ENCODE peak calls at places on chromosomes 16 and 17, in nine cellular contexts. P is AG04450; Y is effector memory CD4-positive, alpha-beta T cell; K is CD8-positive, alpha-beta T cell; G is lower leg skin; C is endodermal cell; A is skeletal muscle cell; U is astrocyte of the cerebellum; S is heart left ventricle. H is an unnamed sample.

GRCh38 chr17:77880702-77881450 is 77.6 kb upstream of the TNRC6C start:
- DNase-seq in K (no peak), C (no peak), A (no peak), G (no peak), P (no peak), Y (no peak), S (no peak), U (no peak), H (no peak)

GRCh38 chr17:77619851-77620250 is 338.7 kb upstream of the TNRC6C start:
- DNase-seq in K (no peak), Y (no peak), A (peak), G (no peak), P (peak), U (peak), S (no peak), C (peak), H (no peak)

GRCh38 chr17:33712120-33712519 is 419.0 kb upstream of the ASIC2 start:
- DNase-seq in U (no peak), Y (no peak), S (no peak), C (peak), G (no peak), P (no peak), A (no peak), K (no peak), H (no peak)

GRCh38 chr16:30761427-30761927 is 385 bp downstream of the CFAP119 start:
- DNase-seq in A (no peak), U (no peak), C (peak), S (no peak), G (no peak), K (peak), P (no peak), Y (peak), H (peak)

GRCh38 chr16:66043326-66043725 is 323.2 kb upstream of the CDH5 start:
- DNase-seq in A (no peak), P (no peak), U (no peak), G (no peak), C (no peak), K (no peak), S (no peak), Y (no peak), H (no peak)

GRCh38 chr16:2365895-2366294 is 25.4 kb upstream of the ABCA3 start:
- DNase-seq in U (peak), S (no peak), Y (no peak), P (peak), K (no peak), A (peak), G (no peak), C (no peak), H (no peak)

GRCh38 chr16:239948-240277 is 5.3 kb downstream of the FAM234A start:
- DNase-seq in P (no peak), K (no peak), S (no peak), G (no peak), A (no peak), U (no peak), C (no peak), Y (no peak), H (no peak)

GRCh38 chr17:80204626-80205468 is 15.3 kb downstream of the SGSH start:
- DNase-seq in A (no peak), K (no peak), G (no peak), P (no peak), Y (no peak), U (no peak), C (no peak), S (no peak), H (no peak)

GRCh38 chr17:61508912-61509311 is 56.7 kb downstream of the TBX4 start:
- DNase-seq in G (no peak), C (no peak), U (no peak), K (no peak), Y (no peak), P (no peak), A (no peak), S (no peak), H (no peak)

GRCh38 chr16:67339453-67339852 is 12.8 kb downstream of the LRRC36 start:
- DNase-seq in P (peak), C (no peak), A (peak), S (no peak), Y (no peak), G (no peak), K (no peak), U (peak), H (no peak)

GRCh38 chr16:47732122-47732805 is 271.1 kb downstream of the PHKB start:
- DNase-seq in C (no peak), A (peak), U (peak), P (peak), Y (no peak), G (no peak), K (no peak), S (no peak), H (peak)

GRCh38 chr17:43908111-43908721 is 880 bp upstream of the MPP2 start:
- DNase-seq in Y (peak), K (peak), G (peak), U (peak), S (peak), P (peak), A (no peak), C (peak), H (peak)

GRCh38 chr17:2508035-2508434 is 3.7 kb downstream of the METTL16 start:
- DNase-seq in G (no peak), K (no peak), S (no peak), Y (no peak), A (no peak), P (no peak), U (no peak), C (no peak), H (no peak)

GRCh38 chr17:2511138-2511461 is 588 bp downstream of the METTL16 start:
- DNase-seq in C (no peak), U (no peak), A (no peak), P (no peak), S (no peak), K (no peak), Y (no peak), G (no peak), H (no peak)

GRCh38 chr17:2511462-2512369 is at the start of gene METTL16:
- DNase-seq in G (peak), K (peak), U (peak), A (peak), S (peak), C (peak), P (peak), Y (peak), H (peak)

DNA sequence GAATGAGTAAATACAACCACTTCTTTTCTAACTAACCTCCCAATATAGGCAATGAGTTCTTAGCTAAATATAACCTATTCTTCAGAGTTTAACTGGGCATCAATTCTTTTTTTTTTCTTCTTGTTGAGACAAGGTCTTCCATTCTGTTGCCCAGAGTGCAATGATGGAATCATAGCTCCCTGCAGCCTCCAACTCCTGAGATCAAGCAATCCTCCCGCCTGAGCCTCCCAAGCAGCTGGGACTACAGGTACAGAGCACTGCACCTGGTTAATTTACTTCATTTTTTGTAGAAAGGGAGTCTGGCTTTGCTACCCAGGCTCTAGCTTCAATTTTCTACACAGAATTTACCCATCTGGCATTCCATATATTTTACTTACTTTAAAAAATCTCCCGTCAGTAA is 1.1 kb downstream of the METTL16 start:
- DNase-seq in C (peak), G (no peak), K (no peak), S (no peak), A (no peak), U (no peak), P (no peak), Y (no peak), H (no peak)
- H3K4me3 ChIP-seq in C (peak), G (no peak), K (peak), S (peak), A (peak), U (peak), P (peak), Y (peak), H (peak)

GRCh38 chr17:3738562-3739295 is 15.0 kb downstream of the HASPIN start:
- DNase-seq in C (peak), A (no peak), P (no peak), K (peak), U (no peak), S (no peak), G (peak), Y (peak), H (peak)
- H3K4me3 ChIP-seq in C (no peak), A (no peak), P (no peak), K (no peak), U (no peak), S (no peak), G (no peak), Y (no peak), H (peak)

DNA sequence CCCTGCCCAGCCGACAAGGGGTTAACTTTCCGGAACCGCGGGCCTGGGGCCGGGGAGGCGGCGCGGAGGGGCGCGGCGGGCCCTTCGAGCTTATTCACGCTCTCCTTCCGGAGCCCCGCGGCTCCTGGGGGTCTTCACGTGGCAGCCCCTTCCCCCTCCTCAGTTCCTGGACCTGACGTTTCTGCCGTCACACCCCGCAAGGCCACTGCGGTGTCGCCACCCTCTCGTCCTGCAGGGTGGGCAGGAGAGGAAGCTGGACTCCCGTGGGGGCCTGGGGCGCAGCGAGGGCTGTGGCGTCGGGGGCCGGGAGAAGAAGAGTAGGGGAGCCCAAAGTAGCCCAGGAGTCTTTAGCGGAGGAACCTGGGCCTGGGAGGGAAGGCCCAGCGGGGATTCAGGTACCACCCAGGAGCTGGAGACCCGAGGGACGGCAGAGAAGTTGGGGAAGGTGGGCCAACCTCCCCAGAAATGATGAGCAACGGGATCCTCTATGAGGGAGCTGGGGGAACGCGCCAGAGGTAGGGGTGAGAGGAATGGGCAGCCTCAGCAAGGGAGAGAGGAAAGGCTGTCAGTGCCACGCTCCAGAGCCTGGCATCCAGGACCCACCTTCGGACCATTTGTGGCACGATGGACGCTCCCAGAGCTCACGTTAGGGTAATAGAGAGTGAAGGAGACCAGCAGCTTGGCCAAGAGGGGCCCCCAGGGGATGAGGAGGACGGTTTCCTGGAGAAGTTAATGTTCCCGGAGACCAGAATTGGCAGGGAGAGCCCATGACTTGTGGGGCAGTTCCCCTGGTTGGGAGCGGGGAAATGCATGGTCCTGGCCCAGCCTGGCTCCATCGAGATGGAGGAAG is 3.3 kb upstream of the HIC1 start:
- DNase-seq in C (peak), U (no peak), G (no peak), S (no peak), Y (no peak), A (no peak), K (no peak), P (no peak), H (no peak)
- H3K4me3 ChIP-seq in C (no peak), U (no peak), G (no peak), S (peak), Y (no peak), A (no peak), K (no peak), P (no peak), H (no peak)

GRCh38 chr16:58515125-58515870 is at the start of gene SETD6:
- DNase-seq in G (peak), A (peak), Y (peak), C (peak), U (peak), P (peak), S (peak), K (peak), H (no peak)

GRCh38 chr16:58518083-58518979 is 3.0 kb downstream of the SETD6 start:
- DNase-seq in U (no peak), P (no peak), A (no peak), C (no peak), K (no peak), Y (no peak), S (no peak), G (no peak), H (no peak)

GRCh38 chr16:58515871-58516767 is 802 bp downstream of the SETD6 start:
- DNase-seq in A (no peak), K (no peak), U (no peak), P (no peak), S (no peak), C (peak), G (no peak), Y (peak), H (no peak)

GRCh38 chr16:58518980-58519368 is 3.7 kb downstream of the SETD6 start:
- DNase-seq in S (no peak), U (no peak), G (no peak), K (no peak), Y (no peak), C (no peak), P (no peak), A (no peak), H (no peak)

DNA sequence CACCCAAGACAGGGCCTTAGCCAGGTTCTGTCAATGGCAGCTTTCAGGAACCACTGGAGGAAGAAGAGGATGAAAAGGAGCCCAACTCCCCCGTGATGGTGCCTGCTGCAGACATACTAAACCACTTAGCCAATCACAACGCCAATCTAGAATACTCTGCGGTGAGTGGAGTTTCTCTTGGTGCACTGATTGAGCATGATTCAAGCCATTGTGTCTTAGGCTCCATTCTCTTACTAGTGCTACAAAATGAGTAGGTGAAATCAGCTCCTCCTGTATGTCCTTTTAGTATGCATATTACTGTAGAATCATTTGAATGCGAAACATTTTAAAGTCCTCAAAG is 1.4 kb downstream of the SETD6 start:
- DNase-seq in A (no peak), Y (no peak), G (no peak), S (no peak), C (no peak), P (no peak), U (no peak), K (no peak), H (no peak)
- H3K4me3 ChIP-seq in A (no peak), Y (peak), G (no peak), S (no peak), C (peak), P (no peak), U (no peak), K (no peak), H (no peak)

GRCh38 chr17:82270651-82271050 is 2.8 kb downstream of the CSNK1D start:
- DNase-seq in Y (no peak), S (no peak), P (no peak), C (no peak), U (no peak), K (no peak), A (no peak), G (no peak), H (no peak)

GRCh38 chr17:82269138-82269881 is 4.2 kb downstream of the CSNK1D start:
- DNase-seq in S (no peak), K (no peak), U (no peak), G (no peak), Y (no peak), C (no peak), A (no peak), P (no peak), H (no peak)

GRCh38 chr17:82267575-82268379 is 5.7 kb downstream of the CSNK1D start:
- DNase-seq in P (peak), K (peak), Y (peak), U (peak), A (peak), G (peak), C (no peak), S (peak), H (no peak)

GRCh38 chr17:82271401-82271800 is 2.1 kb downstream of the CSNK1D start:
- DNase-seq in K (no peak), G (no peak), U (no peak), S (no peak), Y (no peak), C (no peak), P (no peak), A (no peak), H (no peak)

DNA sequence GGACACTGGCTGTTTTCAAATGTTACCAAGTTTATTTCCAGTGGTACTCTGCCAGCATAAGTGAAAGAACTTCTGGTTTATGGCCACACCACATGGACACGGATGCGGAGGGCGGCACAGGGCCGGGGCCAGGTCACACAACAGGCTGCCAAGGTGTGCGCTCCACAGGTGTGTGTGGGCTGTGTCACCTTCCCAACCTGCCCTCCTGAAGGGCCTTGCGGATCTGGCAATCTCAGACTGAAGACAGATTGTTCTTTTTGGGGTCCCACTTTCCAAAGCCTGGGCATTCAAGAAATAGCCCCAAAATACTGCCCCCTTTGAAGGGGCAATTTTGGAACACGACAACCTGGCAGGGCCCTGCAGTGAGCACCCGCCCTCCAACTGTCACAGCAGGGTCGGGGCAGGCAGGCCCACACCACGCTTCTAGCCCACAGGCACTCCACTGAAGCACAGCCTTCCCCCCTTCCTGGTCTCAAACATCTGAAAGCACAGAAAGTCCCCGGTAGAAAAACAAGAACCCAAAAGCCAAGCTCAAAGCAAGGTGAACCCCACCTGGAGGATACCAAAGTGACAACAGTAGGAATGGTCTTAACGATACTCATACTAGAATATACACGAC is 3.5 kb downstream of the CSNK1D start:
- DNase-seq in C (no peak), A (no peak), S (no peak), U (no peak), Y (no peak), G (no peak), P (no peak), K (no peak), H (no peak)
- H3K4me3 ChIP-seq in C (peak), A (no peak), S (no peak), U (no peak), Y (no peak), G (no peak), P (no peak), K (peak), H (no peak)

GRCh38 chr16:19116711-19117449 is 3.1 kb downstream of the ITPRIPL2 start:
- DNase-seq in K (no peak), A (no peak), P (no peak), G (no peak), S (no peak), C (no peak), U (no peak), Y (no peak), H (no peak)

GRCh38 chr16:19118938-19119431 is 5.2 kb downstream of the ITPRIPL2 start:
- DNase-seq in G (peak), K (no peak), A (peak), Y (no peak), S (peak), C (no peak), P (peak), U (peak), H (no peak)

GRCh38 chr16:19115148-19116021 is 1.6 kb downstream of the ITPRIPL2 start:
- DNase-seq in U (no peak), P (no peak), C (no peak), A (no peak), S (no peak), K (no peak), Y (no peak), G (no peak), H (no peak)

GRCh38 chr16:19123535-19124178 is 9.9 kb downstream of the ITPRIPL2 start:
- DNase-seq in C (no peak), G (no peak), S (no peak), U (no peak), Y (no peak), K (no peak), A (no peak), P (no peak), H (no peak)

DNA sequence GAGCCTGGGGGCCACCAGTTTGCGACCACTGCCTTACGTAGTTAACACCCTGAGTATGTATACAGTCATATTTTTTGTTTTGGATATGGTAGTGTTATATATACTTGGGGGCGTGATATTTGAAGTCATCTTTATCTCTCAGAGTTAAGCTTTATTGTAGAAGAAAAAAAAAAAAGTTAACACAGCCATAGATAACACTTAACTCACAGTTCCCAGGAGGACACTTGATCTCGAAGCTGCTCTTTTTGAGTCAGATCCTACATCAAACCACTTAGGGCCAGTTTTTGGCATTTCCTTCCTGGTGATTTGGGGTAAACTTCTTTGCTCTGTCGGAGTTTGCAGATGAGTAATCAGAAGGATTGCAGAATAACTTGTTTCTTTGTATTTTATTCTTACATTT is 5.8 kb downstream of the ITPRIPL2 start:
- DNase-seq in P (peak), K (no peak), C (no peak), U (no peak), A (peak), G (no peak), Y (no peak), S (no peak), H (no peak)
- H3K4me3 ChIP-seq in P (peak), K (no peak), C (no peak), U (peak), A (peak), G (no peak), Y (no peak), S (peak), H (no peak)